ENCODE peak calls at places on chromosomes 11 and 22, in four cellular contexts. R, J, Y and G are unnamed samples. For H3K9me3 and H3K36me3, the result is how much of the 10 kb centered on the place peaks cover.

GRCh38 chr11:87339416-87339815 is 301.7 kb downstream of the TMEM135 start:
- DNase-seq in Y (no peak), R (no peak), J (no peak), G (no peak)

GRCh38 chr11:118689852-118690552 is 10.6 kb upstream of the TREH start:
- DNase-seq in R (peak), J (peak), Y (peak), G (peak)

GRCh38 chr11:2271077-2271326 is 614 bp upstream of the ASCL2 start:
- DNase-seq in R (peak), Y (no peak), J (no peak), G (no peak)

GRCh38 chr22:25668437-25668836 is 73.6 kb upstream of the MYO18B start:
- DNase-seq in R (no peak), Y (no peak), J (no peak), G (peak)

GRCh38 chr11:76071090-76071489 is 135.2 kb downstream of the WNT11 start:
- DNase-seq in J (no peak), Y (no peak), R (no peak), G (no peak)

GRCh38 chr22:29308791-29309262 is 2.4 kb downstream of the GAS2L1 start:
- DNase-seq in Y (peak), R (no peak), J (no peak), G (no peak)

GRCh38 chr11:119222308-119222707 is 16.2 kb downstream of the CBL start:
- DNase-seq in Y (no peak), J (no peak), R (no peak), G (peak)

GRCh38 chr11:28526406-28526751 is 418.2 kb downstream of the METTL15 start:
- DNase-seq in Y (no peak), J (no peak), R (no peak), G (no peak)

GRCh38 chr11:102900346-102900745 is 25.6 kb upstream of the MMP12 start:
- DNase-seq in Y (no peak), J (no peak), R (no peak), G (no peak)

GRCh38 chr11:61092908-61093763 is 9.2 kb upstream of the CD5 start:
- DNase-seq in R (no peak), J (no peak), Y (no peak), G (no peak)

GRCh38 chr11:101860694-101861371 is 54.0 kb upstream of the CEP126 start:
- DNase-seq in R (peak), J (peak), Y (no peak), G (peak)

DNA sequence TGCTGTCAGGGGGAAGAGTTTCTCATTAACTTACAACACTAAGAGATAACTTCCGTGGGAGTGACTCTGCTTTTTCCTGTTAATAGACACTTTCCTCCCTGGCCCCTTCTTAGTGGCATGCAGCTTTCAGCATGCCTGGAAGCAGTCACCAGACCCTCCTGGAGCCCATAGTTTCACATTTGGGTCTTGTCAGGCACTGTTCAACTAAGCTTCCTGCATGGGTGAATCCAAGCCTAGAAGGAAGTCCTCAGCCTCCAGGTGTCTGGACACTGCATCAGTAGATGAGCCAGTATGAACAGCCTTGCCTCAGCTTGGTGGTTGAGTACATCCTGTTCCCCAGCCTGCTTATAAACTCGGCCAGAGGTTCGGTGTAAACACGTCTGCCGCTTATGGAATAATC is 68.1 kb downstream of the PPP6R3 start:
- DNase-seq in J (peak), Y (peak), R (no peak), G (no peak)
- H3K4me3 ChIP-seq in J (no peak), Y (no peak), R (no peak), G (no peak)

DNA sequence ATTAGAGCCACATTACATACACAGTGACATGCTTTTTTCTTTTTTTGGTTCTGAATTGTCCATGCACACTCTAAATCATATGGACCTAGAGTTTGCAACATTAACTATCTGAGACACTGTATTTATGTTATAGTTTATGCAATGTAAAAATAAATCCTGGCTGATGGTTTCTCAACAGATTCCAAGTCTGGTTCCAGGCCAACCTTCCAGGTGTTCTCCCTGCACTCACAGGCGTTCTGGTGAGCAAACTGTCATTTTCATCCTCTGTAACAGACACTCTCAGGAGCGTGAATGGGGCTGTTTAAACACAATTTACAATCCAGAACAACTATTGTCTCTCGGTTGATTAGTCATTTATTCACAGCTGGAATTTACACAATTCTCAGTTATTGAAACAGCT is 36.5 kb upstream of the ANKK1 start:
- DNase-seq in Y (no peak), R (no peak), J (no peak), G (no peak)
- H3K9me3 ChIP-seq in Y (under half), R (under half), J (under half), G (under half)

GRCh38 chr11:126341760-126342161 is 13.7 kb upstream of the ST3GAL4 start:
- DNase-seq in Y (no peak), J (no peak), R (no peak), G (peak)
- H3K36me3 ChIP-seq in Y (under half), J (under half), R (under half), G (under half)

DNA sequence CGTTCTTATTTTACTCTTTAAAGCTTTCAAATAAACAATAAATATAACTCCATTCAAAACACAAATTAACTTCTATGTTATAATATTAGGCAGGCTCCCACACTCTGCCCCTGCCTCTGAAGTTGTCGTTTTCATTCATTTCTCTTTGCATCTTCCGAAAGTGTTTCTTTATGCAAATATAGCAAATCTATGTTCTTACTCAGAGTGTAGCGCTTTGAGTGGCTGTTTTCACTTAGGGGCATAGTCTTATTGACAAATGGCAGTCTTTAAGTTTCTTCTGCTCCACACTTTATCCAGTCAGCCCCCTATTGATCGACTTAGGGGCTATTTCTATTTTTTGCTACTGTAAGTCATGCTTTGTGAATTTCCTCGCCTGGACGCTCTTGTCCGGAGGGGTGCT is 45.3 kb upstream of the RTL6 start:
- DNase-seq in Y (no peak), J (no peak), R (no peak), G (no peak)
- H3K4me3 ChIP-seq in Y (no peak), J (no peak), R (no peak), G (no peak)